ENCODE peak calls at places on chromosomes 11 and 22, in seven cellular contexts. X is pancreas, B is adrenal gland, Q is colonic mucosa, I is tibial nerve, L is sigmoid colon, V is PC-3. N is an unnamed sample.
A peak's percentile ranks its signal among the peaks of the same experiment; 100 is the strongest.

GRCh38 chr11:416051-416756 is 1.4 kb upstream of the SIGIRR start:
- DNase-seq in X (peak; percentile 55), V (no peak), L (no peak), Q (no peak), B (no peak), I (no peak), N (peak; percentile 78)

GRCh38 chr11:76603202-76603601 is 67.3 kb downstream of the LRRC32 start:
- DNase-seq in L (no peak), I (no peak), Q (peak; percentile 18), B (no peak), V (no peak), X (no peak), N (no peak)

GRCh38 chr11:94722735-94723134 is 45.4 kb upstream of the AMOTL1 start:
- DNase-seq in V (peak; percentile 88), Q (no peak), L (no peak), I (no peak), B (no peak), X (no peak), N (no peak)

GRCh38 chr11:12114487-12115033 is 4.2 kb downstream of the MICAL2 start:
- DNase-seq in L (no peak), I (no peak), Q (no peak), V (no peak), B (no peak), X (no peak), N (no peak)

GRCh38 chr11:134052988-134053945 is 15.6 kb upstream of the JAM3 start:
- DNase-seq in B (no peak), X (peak; percentile 38), Q (no peak), V (no peak), I (no peak), L (no peak), N (no peak)

GRCh38 chr11:62926669-62927455 is 5.7 kb upstream of the CHRM1 start:
- DNase-seq in I (no peak), B (no peak), V (no peak), Q (no peak), X (no peak), L (no peak), N (no peak)

GRCh38 chr11:86341382-86341781 is 33.3 kb upstream of the CCDC81 start:
- DNase-seq in L (no peak), Q (no peak), B (no peak), X (no peak), I (no peak), V (no peak), N (no peak)

GRCh38 chr11:12165237-12165875 is 55.0 kb downstream of the MICAL2 start:
- DNase-seq in L (no peak), X (no peak), V (peak; percentile 42), B (no peak), I (no peak), Q (no peak), N (no peak)

GRCh38 chr11:65487467-65488272 is 11.2 kb upstream of the MALAT1 start:
- DNase-seq in X (peak; percentile 82), V (peak; percentile 94), L (peak; percentile 100), I (peak; percentile 100), B (peak; percentile 98), Q (peak; percentile 97), N (peak; percentile 99)

GRCh38 chr22:37428649-37429586 is 1.6 kb upstream of the ELFN2 start:
- DNase-seq in L (no peak), V (no peak), X (peak; percentile 75), I (no peak), Q (peak; percentile 45), B (no peak), N (peak; percentile 83)

GRCh38 chr11:73347067-73347466 is 29.1 kb upstream of the RELT start:
- DNase-seq in L (no peak), I (no peak), Q (no peak), B (no peak), X (no peak), V (no peak), N (no peak)

GRCh38 chr11:123569387-123569786 is 85.0 kb downstream of the SCN3B start:
- DNase-seq in V (no peak), X (no peak), B (no peak), I (no peak), Q (no peak), L (no peak), N (no peak)

GRCh38 chr11:123567466-123567865 is 87.0 kb downstream of the SCN3B start:
- DNase-seq in I (no peak), X (no peak), B (no peak), L (no peak), Q (no peak), V (no peak), N (no peak)

GRCh38 chr11:123564225-123564624 is 90.2 kb downstream of the SCN3B start:
- DNase-seq in B (no peak), I (no peak), X (no peak), L (no peak), Q (no peak), V (no peak), N (no peak)

GRCh38 chr11:123568367-123568870 is 86.0 kb downstream of the SCN3B start:
- DNase-seq in Q (no peak), B (no peak), X (no peak), L (no peak), I (no peak), V (no peak), N (no peak)

DNA sequence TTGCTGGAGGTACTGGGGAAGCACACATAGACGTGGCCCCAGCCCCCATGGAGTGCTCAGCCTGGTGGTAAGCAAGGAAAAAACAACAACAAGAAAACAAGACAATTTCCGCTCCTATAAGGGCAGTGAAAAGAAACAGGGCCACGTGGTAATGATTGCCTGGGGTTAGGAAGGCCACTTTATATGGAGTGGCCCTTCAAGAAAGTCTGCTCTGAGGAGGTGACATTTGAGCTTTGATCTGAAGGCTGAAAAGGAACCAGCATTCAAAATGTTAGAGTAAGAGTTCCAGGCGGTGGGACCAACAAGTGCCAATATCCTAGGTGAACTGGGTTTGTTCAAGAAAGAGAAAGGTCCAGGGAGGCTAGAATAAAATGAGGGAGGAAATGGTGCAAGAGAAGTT is 87.6 kb downstream of the SCN3B start:
- DNase-seq in V (no peak), X (no peak), I (no peak), L (no peak), Q (no peak), B (no peak), N (no peak)
- H3K4me1 ChIP-seq in V (no peaks in the 10 kb centered on the region), X (no peaks in the 10 kb centered on the region), I (no peaks in the 10 kb centered on the region), L (no peaks in the 10 kb centered on the region), Q (no peaks in the 10 kb centered on the region), B (peaks cover 86% of the 10 kb centered on the region), N (no peaks in the 10 kb centered on the region)

GRCh38 chr11:100825610-100826009 is 138.5 kb downstream of the ARHGAP42 start:
- DNase-seq in B (no peak), L (no peak), X (no peak), I (no peak), Q (no peak), V (no peak), N (no peak)

GRCh38 chr11:100831929-100832480 is 144.9 kb downstream of the ARHGAP42 start:
- DNase-seq in Q (no peak), L (no peak), I (no peak), V (no peak), X (no peak), B (no peak), N (no peak)

GRCh38 chr11:100830978-100831732 is 144.1 kb downstream of the ARHGAP42 start:
- DNase-seq in V (peak; percentile 80), I (peak; percentile 67), B (no peak), L (no peak), Q (no peak), X (no peak), N (no peak)

GRCh38 chr11:100830295-100830694 is 143.2 kb downstream of the ARHGAP42 start:
- DNase-seq in X (no peak), B (no peak), I (no peak), V (no peak), L (no peak), Q (no peak), N (no peak)

GRCh38 chr11:100827934-100828661 is 141.0 kb downstream of the ARHGAP42 start:
- DNase-seq in B (no peak), I (no peak), V (peak; percentile 97), X (no peak), Q (no peak), L (no peak), N (no peak)
- TF ChIP-seq CTCF in B (no peak), I (no peak), V (peak; percentile 85), X (no peak), Q (no peak), L (no peak), N (no peak)

DNA sequence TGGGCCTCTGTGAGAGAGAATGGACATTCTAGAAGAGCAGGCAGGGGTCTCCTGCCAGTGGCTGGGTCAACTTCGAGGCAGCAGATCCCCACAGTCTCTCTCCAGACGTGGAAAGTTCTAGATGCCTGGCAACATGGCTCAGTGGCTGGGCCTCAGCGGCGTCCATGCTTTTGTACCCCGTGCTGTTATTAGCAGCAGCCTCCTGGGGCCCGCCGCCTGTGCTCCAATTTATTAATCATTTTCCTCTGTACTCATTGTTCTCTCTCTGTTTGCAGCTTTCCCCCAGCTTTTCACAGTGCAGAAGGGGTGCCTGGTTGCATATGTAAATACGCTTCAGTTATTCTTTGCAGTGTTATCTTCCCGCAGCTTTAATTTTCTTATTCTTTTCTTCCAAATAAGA is 515.1 kb downstream of the TBC1D22A start:
- DNase-seq in L (peak; percentile 15), B (no peak), I (no peak), V (no peak), X (no peak), Q (no peak), N (no peak)
- H3K9me3 ChIP-seq in L (no peaks in the 10 kb centered on the region), B (no peaks in the 10 kb centered on the region), I (no peaks in the 10 kb centered on the region), V (no peaks in the 10 kb centered on the region), X (no peaks in the 10 kb centered on the region), Q (no peaks in the 10 kb centered on the region), N (no peaks in the 10 kb centered on the region)

DNA sequence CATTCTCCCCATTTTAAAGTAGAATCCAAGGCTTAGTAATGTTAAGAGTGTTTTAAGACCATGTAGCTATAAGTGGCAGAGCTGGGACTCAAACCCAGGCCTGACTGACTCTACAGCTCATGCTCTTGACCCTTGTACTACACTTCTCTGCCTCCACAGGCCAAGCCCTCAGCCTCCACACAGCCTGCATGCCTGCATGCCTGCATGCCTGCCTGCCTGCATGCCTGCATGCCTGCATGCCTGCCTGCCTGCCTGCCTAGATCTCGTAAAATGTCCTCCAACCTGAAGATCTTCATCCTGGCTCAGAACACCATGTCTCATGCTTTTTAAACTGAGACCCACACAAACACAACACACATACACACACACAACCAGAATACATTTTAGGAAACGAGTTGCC is 18.6 kb downstream of the TBC1D10A start:
- DNase-seq in I (no peak), L (no peak), B (no peak), X (no peak), V (no peak), Q (no peak), N (no peak)
- H3K4me1 ChIP-seq in I (peaks cover 80% of the 10 kb centered on the region), L (peaks cover 100% of the 10 kb centered on the region), B (peaks cover 96% of the 10 kb centered on the region), X (peaks cover 80% of the 10 kb centered on the region), V (peaks cover 81% of the 10 kb centered on the region), Q (peaks cover 66% of the 10 kb centered on the region), N (peaks cover 71% of the 10 kb centered on the region)

GRCh38 chr22:19036523-19037273 is 85.5 kb downstream of the DGCR2 start:
- DNase-seq in X (peak; percentile 52), L (no peak), V (no peak), B (no peak), I (no peak), Q (no peak), N (no peak)
- TF ChIP-seq CTCF in X (no peak), L (no peak), V (no peak), B (no peak), I (no peak), Q (no peak), N (no peak)

DNA sequence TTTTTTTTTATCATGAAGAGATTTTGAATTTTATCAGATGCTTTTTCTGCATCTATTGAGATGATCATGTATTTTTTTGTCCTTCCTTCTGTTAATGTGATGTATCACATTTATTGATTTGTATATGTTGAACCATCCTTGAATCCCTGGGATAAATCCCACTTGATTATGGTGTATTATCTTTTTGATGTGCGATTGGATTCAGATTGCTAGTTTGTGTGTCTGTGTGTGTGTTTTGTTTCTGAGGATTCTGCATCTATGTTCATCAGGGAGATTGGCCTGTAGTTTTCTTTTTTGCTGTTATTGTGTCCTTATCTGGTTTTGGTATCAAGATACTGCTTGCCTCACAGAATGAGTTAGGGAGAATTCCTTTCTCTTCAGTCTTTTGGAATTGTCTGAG is 52.6 kb downstream of the KCNQ1OT1 start:
- DNase-seq in V (no peak), Q (no peak), B (no peak), I (no peak), X (no peak), L (no peak), N (no peak)
- H3K9me3 ChIP-seq in V (peaks cover 36% of the 10 kb centered on the region), Q (peaks cover 6% of the 10 kb centered on the region), B (peaks cover 51% of the 10 kb centered on the region), I (peaks cover 100% of the 10 kb centered on the region), X (no peaks in the 10 kb centered on the region), L (peaks cover 43% of the 10 kb centered on the region), N (peaks cover 96% of the 10 kb centered on the region)